ENCODE peak calls at places on chromosomes 16 and 17, in five cellular contexts. O is GM23338; I is effector memory CD4-positive, alpha-beta T cell; Z is HCT116; Q is heart left ventricle. P is an unnamed sample.
A peak's percentile ranks its signal among the peaks of the same experiment; 100 is the strongest.

GRCh38 chr17:27323538-27324212 is 29.8 kb downstream of the WSB1 start:
- DNase-seq in O (peak; percentile 48), I (no peak), Z (no peak), Q (peak; percentile 88), P (peak; percentile 40)

GRCh38 chr16:4290236-4290830 is 17.5 kb upstream of the TFAP4 start:
- DNase-seq in O (peak; percentile 60), I (no peak), Z (peak; percentile 88), Q (no peak), P (peak; percentile 53)

GRCh38 chr16:85017151-85017550 is 5.8 kb upstream of the ZDHHC7 start:
- DNase-seq in O (no peak), I (no peak), Z (no peak), Q (no peak), P (no peak)

GRCh38 chr17:72479113-72479512 is 358.3 kb downstream of the SOX9 start:
- DNase-seq in O (peak; percentile 29), I (no peak), Z (no peak), Q (no peak), P (no peak)

GRCh38 chr17:45038771-45039634 is 12.4 kb downstream of the DCAKD start:
- DNase-seq in O (no peak), I (no peak), Z (no peak), Q (no peak), P (no peak)

GRCh38 chr16:22424161-22424937 is 49.9 kb upstream of the CDR2 start:
- DNase-seq in O (no peak), I (no peak), Z (no peak), Q (no peak), P (no peak)

GRCh38 chr16:77736879-77737278 is 14.6 kb downstream of the NUDT7 start:
- DNase-seq in O (no peak), I (no peak), Z (no peak), Q (no peak), P (no peak)

GRCh38 chr17:32269377-32269776 is 3.7 kb downstream of the RHBDL3 start:
- DNase-seq in O (no peak), I (no peak), Z (no peak), Q (no peak), P (no peak)

GRCh38 chr17:71114911-71115668 is 945.8 kb downstream of the KCNJ2 start:
- DNase-seq in O (no peak), I (no peak), Z (no peak), Q (no peak), P (no peak)

GRCh38 chr16:75421820-75422126 is 11.5 kb downstream of the CFDP1 start:
- DNase-seq in O (no peak), I (no peak), Z (no peak), Q (no peak), P (no peak)

GRCh38 chr17:33513769-33514168 is 220.7 kb upstream of the ASIC2 start:
- DNase-seq in O (no peak), I (no peak), Z (no peak), Q (no peak), P (no peak)

GRCh38 chr16:46972971-46973456 is 460 bp downstream of the DNAJA2 start:
- DNase-seq in O (peak; percentile 51), I (peak; percentile 15), Z (no peak), Q (peak; percentile 71), P (peak; percentile 69)

GRCh38 chr16:264440-264951 is 11.2 kb downstream of the RGS11 start:
- DNase-seq in O (no peak), I (no peak), Z (no peak), Q (peak; percentile 56), P (no peak)

GRCh38 chr17:31877911-31878702 is 19.1 kb upstream of the COPRS start:
- DNase-seq in O (no peak), I (no peak), Z (no peak), Q (no peak), P (no peak)

GRCh38 chr17:42898147-42898807 is 2.3 kb upstream of the G6PC1 start:
- DNase-seq in O (no peak), I (no peak), Z (no peak), Q (no peak), P (no peak)

GRCh38 chr17:63503330-63503685 is 19.9 kb upstream of the KCNH6 start:
- DNase-seq in O (no peak), I (no peak), Z (no peak), Q (no peak), P (no peak)

GRCh38 chr17:45974916-45975630 is 24.0 kb upstream of the STH start:
- DNase-seq in O (no peak), I (no peak), Z (no peak), Q (no peak), P (no peak)

GRCh38 chr16:87065781-87066694 is 251.2 kb downstream of the C16orf95 start:
- DNase-seq in O (no peak), I (no peak), Z (no peak), Q (no peak), P (no peak)

GRCh38 chr16:30660424-30661251 is 2.4 kb downstream of the FBRS start:
- DNase-seq in O (no peak), I (peak; percentile 57), Z (no peak), Q (no peak), P (no peak)

GRCh38 chr16:53689636-53690035 is 14.0 kb downstream of the RPGRIP1L start:
- DNase-seq in O (no peak), I (no peak), Z (no peak), Q (no peak), P (no peak)

GRCh38 chr17:38851434-38851833 is 2.1 kb downstream of the RPL23 start:
- DNase-seq in O (no peak), I (no peak), Z (no peak), Q (no peak), P (no peak)

GRCh38 chr16:51540259-51540658 is 389.2 kb upstream of the SALL1 start:
- DNase-seq in O (no peak), I (no peak), Z (no peak), Q (no peak), P (no peak)

GRCh38 chr16:23348579-23349469 is 46.7 kb downstream of the SCNN1B start:
- DNase-seq in O (peak; percentile 79), I (no peak), Z (no peak), Q (no peak), P (no peak)

GRCh38 chr16:87414251-87414680 is 22.1 kb downstream of the MAP1LC3B start:
- DNase-seq in O (no peak), I (no peak), Z (no peak), Q (no peak), P (no peak)

GRCh38 chr17:2084766-2085647 is 30.1 kb downstream of the HIC1 start:
- DNase-seq in O (no peak), I (no peak), Z (no peak), Q (no peak), P (no peak)

GRCh38 chr16:75320435-75320834 is 69.0 kb upstream of the BCAR1 start:
- DNase-seq in O (no peak), I (no peak), Z (no peak), Q (no peak), P (no peak)

GRCh38 chr16:58125781-58126335 is 3.3 kb downstream of the CFAP20 start:
- DNase-seq in O (no peak), I (no peak), Z (no peak), Q (no peak), P (no peak)

GRCh38 chr17:69213059-69213813 is 15.4 kb downstream of the ABCA10 start:
- DNase-seq in O (peak; percentile 68), I (no peak), Z (no peak), Q (no peak), P (no peak)

GRCh38 chr16:50680907-50681885 is at the start of gene SNX20:
- DNase-seq in O (no peak), I (peak; percentile 48), Z (no peak), Q (no peak), P (peak; percentile 19)

GRCh38 chr16:48591976-48592375 is 18.0 kb downstream of the N4BP1 start:
- DNase-seq in O (no peak), I (no peak), Z (no peak), Q (no peak), P (no peak)

GRCh38 chr16:81645303-81645702 is 133.8 kb upstream of the PLCG2 start:
- DNase-seq in O (no peak), I (no peak), Z (no peak), Q (peak; percentile 82), P (no peak)

GRCh38 chr17:32276217-32276616 is 10.6 kb downstream of the RHBDL3 start:
- DNase-seq in O (peak; percentile 47), I (no peak), Z (no peak), Q (no peak), P (no peak)

GRCh38 chr16:3461120-3461519 is 17.6 kb downstream of the NAA60 start:
- DNase-seq in O (no peak), I (no peak), Z (no peak), Q (no peak), P (no peak)

GRCh38 chr17:78256705-78257559 is 25.5 kb downstream of the TMEM235 start:
- DNase-seq in O (no peak), I (no peak), Z (no peak), Q (no peak), P (no peak)

GRCh38 chr16:8665529-8665928 is 8.9 kb upstream of the ABAT start:
- DNase-seq in O (peak; percentile 35), I (no peak), Z (no peak), Q (no peak), P (no peak)

DNA sequence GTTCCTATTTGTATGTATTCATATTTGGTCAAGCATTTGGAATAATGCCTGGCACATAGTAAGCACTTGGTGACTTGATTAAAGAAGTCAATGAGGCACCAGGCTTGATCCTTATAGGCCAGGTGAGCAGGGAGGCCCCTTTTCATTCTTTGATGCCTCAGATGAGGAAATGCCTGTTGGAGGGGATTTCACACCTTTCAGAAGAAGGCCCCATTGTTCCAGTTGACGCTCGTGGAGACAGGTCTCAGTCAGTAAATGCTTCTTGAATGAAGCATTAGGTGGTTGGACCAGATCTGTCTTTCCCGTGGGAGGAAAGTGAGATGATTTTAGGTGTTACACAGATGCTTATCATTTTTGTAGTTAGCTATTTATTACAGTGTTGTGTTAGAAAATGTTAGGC is 13.0 kb downstream of the LCMT1 start:
- DNase-seq in O (no peak), I (no peak), Z (no peak), Q (no peak), P (no peak)
- H3K4me1 ChIP-seq in O (no peaks in the 10 kb centered on the region), I (peaks cover 3% of the 10 kb centered on the region), Z (peaks cover 26% of the 10 kb centered on the region), Q (peaks cover 8% of the 10 kb centered on the region), P (peaks cover 3% of the 10 kb centered on the region)

GRCh38 chr16:25110392-25110947 is 1.1 kb upstream of the LCMT1 start:
- DNase-seq in O (no peak), I (no peak), Z (no peak), Q (no peak), P (no peak)
- H3K4me1 ChIP-seq in O (peaks cover 10% of the 10 kb centered on the region), I (peaks cover 17% of the 10 kb centered on the region), Z (peaks cover 54% of the 10 kb centered on the region), Q (peaks cover 53% of the 10 kb centered on the region), P (no peaks in the 10 kb centered on the region)

GRCh38 chr16:88558457-88559442 is 11.5 kb upstream of the ZC3H18 start:
- DNase-seq in O (peak; percentile 85), I (no peak), Z (peak; percentile 64), Q (peak; percentile 88), P (peak; percentile 84)
- H3K4me1 ChIP-seq in O (no peaks in the 10 kb centered on the region), I (no peaks in the 10 kb centered on the region), Z (peaks cover 24% of the 10 kb centered on the region), Q (peaks cover 4% of the 10 kb centered on the region), P (peaks cover 9% of the 10 kb centered on the region)

DNA sequence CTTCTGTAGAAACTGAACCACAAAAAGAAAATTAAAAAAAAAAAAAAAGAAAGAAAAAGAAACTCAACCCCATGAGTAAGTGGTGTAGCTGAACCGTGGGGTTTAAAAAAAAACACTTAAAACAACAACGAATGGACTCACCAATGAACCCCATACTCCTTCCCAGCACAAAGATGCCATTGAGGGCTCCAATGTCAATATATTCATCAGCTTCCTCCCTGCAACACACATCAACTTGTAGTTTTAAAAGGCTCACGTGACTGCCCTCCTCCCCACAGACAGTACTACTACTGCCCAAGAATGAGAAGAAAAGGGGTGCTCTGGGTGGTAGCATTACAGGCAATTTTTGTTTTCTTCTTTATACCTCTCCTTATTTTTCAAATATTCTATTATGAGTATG is 3.3 kb upstream of the KLHL11 start:
- DNase-seq in O (no peak), I (no peak), Z (no peak), Q (no peak), P (no peak)
- H3K4me1 ChIP-seq in O (peaks cover 7% of the 10 kb centered on the region), I (peaks cover 6% of the 10 kb centered on the region), Z (peaks cover 14% of the 10 kb centered on the region), Q (peaks cover 11% of the 10 kb centered on the region), P (peaks cover 12% of the 10 kb centered on the region)

P was measured in Caco-2.